ENCODE peak calls at places on chromosomes 11 and 22, in four cellular contexts. V, N, B and C are unnamed samples.

GRCh38 chr11:65381721-65382035 is 768 bp downstream of the SLC25A45 start:
- DNase-seq in V (peak), B (no peak), N (peak), C (peak)

GRCh38 chr11:46248270-46249102 is 29.0 kb upstream of the CREB3L1 start:
- DNase-seq in N (peak), V (peak), B (peak), C (peak)

GRCh38 chr11:9017773-9018172 is 14.0 kb upstream of the NRIP3 start:
- DNase-seq in N (no peak), B (peak), V (peak), C (peak)

GRCh38 chr11:110184974-110185597 is 91.9 kb downstream of the ZC3H12C start:
- DNase-seq in V (peak), B (peak), N (peak), C (peak)

GRCh38 chr22:46848227-46848626 is 85.8 kb downstream of the TBC1D22A start:
- DNase-seq in B (peak), N (no peak), V (no peak), C (peak)

GRCh38 chr22:17970205-17970708 is 54.1 kb downstream of the MICAL3 start:
- DNase-seq in B (peak), N (no peak), V (no peak), C (peak)

GRCh38 chr22:45226681-45227186 is 14.0 kb downstream of the KIAA0930 start:
- DNase-seq in V (peak), N (no peak), B (no peak), C (peak)

GRCh38 chr22:38203855-38204497 is 2.2 kb downstream of the MAFF start:
- DNase-seq in V (no peak), B (peak), N (no peak), C (peak)

GRCh38 chr22:19638282-19639015 is 75.9 kb upstream of the SEPTIN5 start:
- DNase-seq in V (no peak), N (no peak), B (no peak), C (no peak)

GRCh38 chr22:46661221-46661851 is 41.1 kb downstream of the GRAMD4 start:
- DNase-seq in N (no peak), V (no peak), B (peak), C (peak)

GRCh38 chr11:94767701-94768601 is at the start of gene AMOTL1:
- DNase-seq in N (peak), B (peak), V (peak), C (peak)

GRCh38 chr22:28442951-28443876 is 236.4 kb downstream of the TTC28 start:
- DNase-seq in V (peak), N (peak), B (peak), C (peak)

GRCh38 chr22:17890892-17891291 is 116.6 kb upstream of the BID start:
- DNase-seq in B (no peak), N (no peak), V (no peak), C (peak)

GRCh38 chr11:94171693-94172440 is 43.2 kb downstream of the PANX1 start:
- DNase-seq in N (peak), V (peak), B (peak), C (peak)

GRCh38 chr22:19715286-19715939 is 1.1 kb downstream of the SEPTIN5 start:
- DNase-seq in V (no peak), B (no peak), N (no peak), C (no peak)

DNA sequence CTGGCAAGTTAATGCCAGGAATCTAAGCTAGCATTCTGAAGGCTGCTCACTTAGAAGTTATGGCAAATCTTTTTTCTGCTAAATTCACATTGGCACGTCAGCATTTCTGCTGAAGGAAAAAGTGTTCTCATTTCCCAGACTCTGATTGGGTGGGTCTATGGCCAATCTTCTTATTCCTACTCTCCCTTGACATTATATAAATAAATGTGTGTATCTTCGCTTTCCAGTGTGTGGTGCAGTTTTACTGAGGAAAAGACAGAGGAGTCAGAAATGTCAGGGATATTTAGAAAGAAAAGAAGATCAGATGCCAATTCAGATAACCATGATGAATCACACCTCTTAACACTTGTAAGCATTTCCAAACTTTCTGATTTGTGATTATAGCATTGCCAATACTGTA is 3.2 kb upstream of the BDNF start:
- DNase-seq in N (no peak), B (peak), V (peak), C (peak)
- TF ChIP-seq CTCF in N (no peak), B (peak), V (peak), C (no peak)

DNA sequence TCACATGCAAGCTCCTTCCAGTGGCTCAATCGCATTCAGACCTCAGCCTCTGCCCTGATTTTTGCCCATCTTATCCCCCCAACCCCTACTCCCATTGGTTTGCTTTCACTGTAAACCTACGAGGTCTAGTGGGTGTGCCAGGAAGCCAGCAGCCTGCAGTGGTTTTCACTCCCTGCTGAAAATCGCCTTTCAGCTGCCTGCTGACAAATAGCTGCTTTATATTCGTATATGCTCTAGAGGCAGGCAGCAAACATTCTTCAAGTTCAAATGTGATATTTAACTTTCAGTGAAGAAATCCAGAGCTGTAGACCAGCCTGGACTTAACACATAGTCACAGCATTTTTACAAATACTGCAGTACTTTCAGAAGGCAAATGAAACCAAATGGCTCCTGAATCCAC is 92.8 kb upstream of the APOA1 start:
- DNase-seq in V (peak), N (peak), B (peak), C (peak)
- H3K4me3 ChIP-seq in V (no peak), N (no peak), B (no peak), C (no peak)

DNA sequence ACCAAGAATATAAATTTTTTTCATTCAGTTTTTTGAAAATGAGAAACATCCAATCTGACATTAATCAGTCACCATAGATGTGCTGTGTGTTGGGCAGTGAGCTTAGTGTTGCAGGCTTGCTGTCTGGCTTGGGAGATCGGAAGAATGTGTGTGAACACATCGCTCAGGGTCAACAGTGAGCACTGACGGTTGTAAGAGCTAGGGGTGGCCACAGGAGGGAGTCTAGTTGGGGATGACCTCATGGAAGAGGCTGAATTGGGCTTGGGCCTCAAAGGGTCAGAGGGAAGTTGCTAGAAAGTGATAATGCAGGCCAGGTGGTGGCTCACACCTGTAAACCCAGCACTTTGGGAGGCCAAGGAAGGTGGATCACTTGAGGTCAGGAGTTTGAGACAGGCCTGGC is 375.4 kb downstream of the DDX10 start:
- DNase-seq in B (no peak), V (no peak), N (no peak), C (no peak)
- TF ChIP-seq CTCF in B (no peak), V (no peak), N (peak), C (peak)

GRCh38 chr11:97237151-97237550 is 847.3 kb downstream of the JRKL start:
- DNase-seq in V (no peak), B (no peak), N (no peak), C (no peak)
- H3K4me3 ChIP-seq in V (no peak), B (no peak), N (no peak), C (no peak)

DNA sequence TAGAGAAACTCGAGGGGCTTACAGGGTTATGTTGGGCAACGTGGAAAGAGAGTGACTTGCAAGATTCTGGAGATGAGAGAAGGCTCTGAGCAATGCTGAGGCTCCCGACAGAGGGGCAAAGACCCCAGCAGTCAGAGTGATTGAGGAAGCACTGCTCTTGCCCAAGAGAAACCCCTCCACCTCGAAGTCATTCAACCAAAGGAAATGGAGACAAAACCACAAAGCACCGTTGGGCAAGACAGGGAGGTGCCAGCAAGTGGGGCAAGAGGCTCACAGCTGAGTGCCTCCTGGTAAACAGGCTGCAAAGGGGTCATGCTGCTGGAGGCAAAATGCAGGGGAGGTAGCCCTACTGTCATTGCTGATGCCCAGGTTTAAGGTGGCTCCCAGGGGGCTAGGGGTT is 17.9 kb upstream of the MYH9 start:
- DNase-seq in N (no peak), V (peak), B (no peak), C (no peak)
- TF ChIP-seq CTCF in N (no peak), V (no peak), B (no peak), C (no peak)

DNA sequence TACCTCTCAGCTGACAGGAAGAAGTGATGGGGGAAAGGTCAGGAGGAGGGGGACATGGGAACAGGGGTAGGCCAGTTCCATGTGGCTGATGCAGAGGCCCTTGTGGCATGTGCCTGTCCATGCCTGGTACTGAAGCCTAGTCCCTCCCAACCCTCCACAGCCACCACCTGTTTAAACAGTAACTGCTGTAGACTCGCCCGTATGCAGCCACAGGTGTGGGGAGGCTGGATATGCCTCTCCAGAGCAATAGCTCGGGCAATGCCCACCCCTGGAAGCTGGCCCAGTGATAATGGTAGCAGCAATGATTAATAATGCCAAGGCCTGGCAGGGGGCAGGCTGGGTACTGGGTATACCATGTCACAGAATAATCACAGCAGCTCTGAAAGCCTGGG is 2.3 kb downstream of the SMTN start:
- DNase-seq in N (no peak), B (no peak), V (no peak), C (no peak)
- H3K4me3 ChIP-seq in N (no peak), B (no peak), V (peak), C (peak)

DNA sequence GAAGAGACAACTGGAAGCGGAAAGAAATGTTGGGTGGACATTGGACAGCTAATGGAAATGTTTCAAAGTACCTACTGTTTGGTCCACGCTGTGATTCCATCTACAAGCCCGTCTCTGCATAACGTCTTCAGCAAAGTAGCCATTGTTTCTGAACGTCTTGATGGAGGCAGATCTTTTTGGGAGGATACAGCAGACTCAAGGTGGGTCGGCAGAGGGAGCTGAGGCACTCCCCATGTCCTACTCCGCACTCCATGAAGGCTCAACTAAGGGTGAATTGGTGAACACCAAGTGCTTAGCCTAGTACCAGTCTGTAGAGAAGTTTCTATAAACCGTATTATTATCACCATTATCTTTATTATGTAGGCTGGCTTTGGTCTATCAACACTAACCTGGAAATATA is 45.8 kb downstream of the PRR5L start:
- DNase-seq in V (no peak), N (no peak), B (no peak), C (no peak)
- TF ChIP-seq CTCF in V (no peak), N (no peak), B (no peak), C (no peak)